ENCODE peak calls at places on chromosome 20, in seven cellular contexts. W is IMR-90, D is C1 segment of cervical spinal cord, T is left ventricle myocardium inferior, Q is AG04450, Z is H54, Y is HCEC 1CT. L is an unnamed sample.

GRCh38 chr20:19376451-19376971 is 164.1 kb downstream of the SLC24A3 start:
- DNase-seq in W (no peak), D (no peak), T (peak), Q (no peak), Z (no peak), Y (no peak), L (no peak)

GRCh38 chr20:31790401-31790800 is 28.8 kb upstream of the MYLK2 start:
- DNase-seq in W (no peak), D (no peak), T (no peak), Q (no peak), Z (no peak), Y (no peak), L (no peak)

GRCh38 chr20:43716757-43717615 is 9.8 kb downstream of the GTSF1L start:
- DNase-seq in W (no peak), D (no peak), T (no peak), Q (no peak), Z (no peak), Y (no peak), L (no peak)

GRCh38 chr20:41746635-41747034 is 128.5 kb upstream of the CHD6 start:
- DNase-seq in W (no peak), D (no peak), T (no peak), Q (no peak), Z (no peak), Y (no peak), L (no peak)

GRCh38 chr20:22070546-22070945 is 365.1 kb downstream of the PAX1 start:
- DNase-seq in W (no peak), D (no peak), T (no peak), Q (no peak), Z (no peak), Y (no peak), L (no peak)

GRCh38 chr20:41349943-41350342 is 9.3 kb downstream of the LPIN3 start:
- DNase-seq in W (no peak), D (no peak), T (no peak), Q (no peak), Z (no peak), Y (no peak), L (no peak)

GRCh38 chr20:24634855-24635254 is 165.4 kb downstream of the SYNDIG1 start:
- DNase-seq in W (peak), D (peak), T (no peak), Q (peak), Z (peak), Y (no peak), L (no peak)

GRCh38 chr20:9235518-9235917 is 166.6 kb downstream of the PLCB4 start:
- DNase-seq in W (peak), D (no peak), T (no peak), Q (peak), Z (no peak), Y (peak), L (no peak)

GRCh38 chr20:47678130-47678453 is 107.2 kb downstream of the SULF2 start:
- DNase-seq in W (no peak), D (no peak), T (no peak), Q (no peak), Z (no peak), Y (no peak), L (no peak)

GRCh38 chr20:58722877-58723627 is 30.5 kb downstream of the NPEPL1 start:
- DNase-seq in W (no peak), D (no peak), T (no peak), Q (no peak), Z (no peak), Y (no peak), L (no peak)

GRCh38 chr20:1694672-1695071 is 37.1 kb upstream of the SIRPG start:
- DNase-seq in W (no peak), D (no peak), T (no peak), Q (no peak), Z (no peak), Y (no peak), L (no peak)